ENCODE peak calls at places on chromosomes 1 and 21, in nine cellular contexts. B is uterus, T is mesendoderm, G is iPS DF 6.9, N is heart right ventricle, W is lower lobe of right lung, V is mucosa of descending colon, O is A549, Y is IMR-90. S is an unnamed sample. For H3K4me1, the result is how much of the 10 kb centered on the place peaks cover.

GRCh38 chr1:32773018-32773763 is 44.0 kb downstream of the YARS1 start:
- DNase-seq in G (no peak), Y (peak), W (peak), O (peak), N (peak), B (peak), V (peak), T (peak), S (peak)

GRCh38 chr1:95742591-95743089 is 508.6 kb downstream of the RWDD3 start:
- DNase-seq in T (peak), G (no peak), Y (peak), N (peak), V (no peak), B (no peak), O (no peak), W (no peak), S (no peak)

GRCh38 chr1:19925342-19926070 is 2.1 kb upstream of the PLA2G2E start:
- DNase-seq in B (no peak), G (no peak), V (no peak), W (no peak), N (no peak), T (no peak), O (no peak), Y (no peak), S (no peak)

GRCh38 chr21:46455575-46456385 is 2.9 kb upstream of the DIP2A start:
- DNase-seq in G (no peak), V (no peak), T (peak), Y (peak), O (no peak), B (no peak), W (no peak), N (peak), S (no peak)

GRCh38 chr1:8667869-8668595 is 149.4 kb downstream of the RERE start:
- DNase-seq in T (no peak), N (no peak), B (no peak), O (no peak), G (no peak), W (no peak), Y (peak), V (no peak), S (no peak)

GRCh38 chr1:7190261-7190660 is 405.0 kb downstream of the CAMTA1 start:
- DNase-seq in B (no peak), N (no peak), G (no peak), W (no peak), V (no peak), O (no peak), T (no peak), Y (no peak), S (no peak)

GRCh38 chr1:203072911-203073310 is 12.9 kb downstream of the MYOG start:
- DNase-seq in G (no peak), O (no peak), Y (peak), T (no peak), B (no peak), N (no peak), W (no peak), V (no peak), S (no peak)

GRCh38 chr1:201740609-201741231 is 88.2 kb upstream of the IPO9 start:
- DNase-seq in T (peak), W (no peak), O (no peak), V (peak), B (no peak), Y (no peak), N (no peak), G (no peak), S (no peak)

GRCh38 chr1:41362749-41363631 is 1.8 kb downstream of the FOXO6 start:
- DNase-seq in B (no peak), N (no peak), O (no peak), T (no peak), V (no peak), G (no peak), Y (no peak), W (no peak), S (no peak)

GRCh38 chr1:58249729-58250586 is 296.6 kb downstream of the OMA1 start:
- DNase-seq in T (peak), N (peak), Y (peak), W (no peak), B (peak), V (no peak), O (no peak), G (no peak), S (peak)

GRCh38 chr1:15797614-15798390 is 9.6 kb downstream of the UQCRHL start:
- DNase-seq in N (no peak), W (no peak), B (no peak), T (no peak), G (no peak), Y (peak), O (peak), V (no peak), S (no peak)

GRCh38 chr1:160607051-160608032 is 28.0 kb upstream of the CD84 start:
- DNase-seq in B (no peak), W (no peak), O (peak), G (peak), T (peak), N (peak), V (peak), Y (peak), S (no peak)

GRCh38 chr1:62493656-62494055 is 56.8 kb downstream of the USP1 start:
- DNase-seq in G (no peak), Y (peak), O (no peak), T (no peak), W (no peak), N (no peak), B (no peak), V (no peak), S (no peak)

GRCh38 chr1:44035726-44036408 is 4.6 kb upstream of the SLC6A9 start:
- DNase-seq in W (no peak), V (no peak), O (no peak), T (peak), B (peak), N (peak), Y (no peak), G (no peak), S (no peak)

GRCh38 chr1:172350781-172351180 is 69.7 kb upstream of the C1orf105 start:
- DNase-seq in V (no peak), O (no peak), B (no peak), Y (no peak), W (no peak), N (no peak), G (no peak), T (no peak), S (no peak)

GRCh38 chr1:91804546-91805023 is 81.4 kb downstream of the TGFBR3 start:
- DNase-seq in V (no peak), W (no peak), O (no peak), G (no peak), B (no peak), Y (no peak), N (no peak), T (no peak), S (no peak)

GRCh38 chr1:20728371-20729154 is 3.9 kb downstream of the SH2D5 start:
- DNase-seq in G (no peak), T (peak), W (no peak), O (no peak), Y (no peak), B (no peak), N (no peak), V (no peak), S (peak)

GRCh38 chr1:74328851-74329250 is 93.7 kb downstream of the TNNI3K start:
- DNase-seq in N (no peak), O (no peak), G (no peak), Y (no peak), V (no peak), T (no peak), W (no peak), B (no peak), S (no peak)

GRCh38 chr1:236289492-236290131 is 7.9 kb upstream of the ERO1B start:
- DNase-seq in W (no peak), B (no peak), O (no peak), G (no peak), V (no peak), Y (no peak), N (no peak), T (no peak), S (no peak)

GRCh38 chr1:66436378-66437135 is 97.4 kb upstream of the SGIP1 start:
- DNase-seq in W (no peak), O (peak), Y (peak), N (no peak), B (no peak), G (no peak), V (peak), T (peak), S (no peak)

GRCh38 chr1:150372580-150372979 is 8.6 kb downstream of the RPRD2 start:
- DNase-seq in Y (no peak), T (no peak), O (no peak), V (no peak), G (no peak), W (no peak), B (no peak), N (no peak), S (no peak)

DNA sequence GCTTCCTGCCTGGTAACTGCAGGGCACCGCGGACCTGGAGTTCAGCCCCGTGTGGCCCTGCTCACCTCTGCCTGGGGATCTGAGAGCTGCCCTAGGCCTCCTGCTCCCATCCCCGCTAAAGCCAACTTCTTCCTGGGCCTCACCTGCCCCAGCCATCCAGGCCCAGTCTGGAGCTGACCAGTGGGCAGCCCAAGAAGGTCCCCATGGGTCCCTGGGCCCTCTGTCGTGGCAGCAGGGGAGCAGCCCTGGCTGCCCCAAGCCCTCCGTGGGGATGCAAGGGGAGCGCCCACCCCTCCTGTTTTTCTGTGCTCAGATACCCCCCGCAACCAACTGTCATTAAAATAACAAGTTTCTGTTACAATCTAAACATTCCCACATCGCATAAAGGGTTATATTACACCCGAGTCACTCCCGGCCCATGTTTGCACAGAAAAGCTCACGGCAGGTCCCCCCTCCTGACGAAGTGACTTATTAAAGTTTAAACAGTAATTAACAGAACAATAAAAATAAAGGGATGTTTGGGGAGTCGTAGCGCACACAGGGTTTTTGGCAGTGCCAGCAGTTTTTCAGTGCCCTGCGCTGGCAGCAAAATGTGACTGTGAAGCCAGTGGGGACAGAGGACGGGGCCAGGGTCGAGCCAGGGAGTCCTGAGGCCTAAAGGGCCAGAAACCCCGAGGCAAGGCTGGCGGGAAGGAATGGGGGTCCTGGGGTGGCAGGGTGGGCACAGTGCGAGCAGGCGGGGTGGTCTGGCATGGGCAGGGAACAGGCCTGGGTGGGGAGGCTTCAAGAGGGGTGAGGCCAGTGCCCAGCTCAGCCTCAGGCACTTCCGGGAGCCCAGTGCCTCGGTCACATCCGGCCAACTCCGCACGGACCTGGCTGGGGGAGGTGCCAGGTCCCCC is 121.5 kb downstream of the CASZ1 start:
- DNase-seq in V (peak), B (no peak), Y (no peak), T (no peak), O (no peak), N (no peak), G (no peak), W (no peak), S (no peak)
- H3K4me1 ChIP-seq in V (under half), B (under half), Y (under half), T (under half), O (under half), N (half or more), G (under half), W (half or more), S (under half)

DNA sequence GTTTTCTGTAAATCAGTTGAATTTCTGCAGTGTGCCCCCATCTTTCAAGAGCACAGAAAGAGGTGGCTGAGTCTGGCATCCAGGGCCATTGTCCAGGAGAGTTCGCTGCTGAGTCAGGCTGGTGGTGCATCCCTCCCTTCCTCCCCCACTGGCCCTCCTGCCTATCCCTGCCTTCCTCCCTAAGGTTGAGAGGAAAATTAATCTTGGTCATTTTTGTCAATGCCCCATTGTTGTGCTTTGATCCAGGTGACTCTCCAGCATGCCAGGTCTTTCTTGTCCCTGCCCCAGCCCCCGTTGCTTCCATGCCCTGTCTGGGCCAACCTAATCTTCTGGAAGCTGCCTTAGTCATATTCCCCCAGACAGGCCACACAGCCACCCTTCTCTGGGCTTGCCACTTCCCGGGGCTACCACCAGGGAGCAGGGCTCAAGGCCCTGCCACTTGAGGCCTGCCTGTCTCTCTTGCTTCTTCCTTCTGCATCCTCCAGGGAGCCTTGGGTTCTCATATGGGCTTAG is 26.6 kb downstream of the PROK1 start:
- DNase-seq in V (no peak), W (no peak), G (no peak), T (peak), N (no peak), O (peak), Y (no peak), B (no peak), S (no peak)
- H3K4me1 ChIP-seq in V (under half), W (under half), G (under half), T (under half), N (under half), O (under half), Y (under half), B (under half), S (under half)

GRCh38 chr21:15732290-15732995 is 2.7 kb downstream of the USP25 start:
- DNase-seq in O (no peak), B (no peak), N (no peak), T (no peak), W (no peak), G (no peak), V (peak), Y (peak), S (no peak)

GRCh38 chr21:15732996-15733329 is 3.2 kb downstream of the USP25 start:
- DNase-seq in G (no peak), T (no peak), O (no peak), W (no peak), V (no peak), B (no peak), Y (no peak), N (no peak), S (no peak)

GRCh38 chr21:15731243-15731613 is 1.4 kb downstream of the USP25 start:
- DNase-seq in G (no peak), O (peak), B (no peak), V (no peak), Y (no peak), N (no peak), W (no peak), T (no peak), S (no peak)

GRCh38 chr21:15730484-15731242 is 881 bp downstream of the USP25 start:
- DNase-seq in W (no peak), Y (no peak), G (no peak), O (no peak), B (no peak), V (peak), N (peak), T (peak), S (no peak)

GRCh38 chr21:15735409-15735808 is 5.6 kb downstream of the USP25 start:
- DNase-seq in N (no peak), W (no peak), Y (no peak), T (peak), O (no peak), B (no peak), V (no peak), G (no peak), S (no peak)
- H3K4me1 ChIP-seq in N (half or more), W (half or more), Y (under half), T (under half), O (half or more), B (under half), V (under half), G (under half), S (under half)

GRCh38 chr1:1846386-1846918 is 44.4 kb downstream of the GNB1 start:
- DNase-seq in O (no peak), G (no peak), V (no peak), B (no peak), N (no peak), W (no peak), T (no peak), Y (no peak), S (no peak)

GRCh38 chr1:1836119-1836518 is 54.8 kb downstream of the GNB1 start:
- DNase-seq in N (no peak), O (no peak), G (no peak), B (no peak), T (no peak), Y (no peak), W (no peak), V (no peak), S (no peak)

GRCh38 chr1:1839311-1839965 is 51.4 kb downstream of the GNB1 start:
- DNase-seq in B (no peak), N (no peak), O (no peak), W (no peak), G (no peak), T (peak), V (no peak), Y (no peak), S (peak)

GRCh38 chr1:1842360-1843146 is 48.3 kb downstream of the GNB1 start:
- DNase-seq in T (no peak), W (no peak), B (no peak), V (peak), N (no peak), G (no peak), O (no peak), Y (no peak), S (no peak)

DNA sequence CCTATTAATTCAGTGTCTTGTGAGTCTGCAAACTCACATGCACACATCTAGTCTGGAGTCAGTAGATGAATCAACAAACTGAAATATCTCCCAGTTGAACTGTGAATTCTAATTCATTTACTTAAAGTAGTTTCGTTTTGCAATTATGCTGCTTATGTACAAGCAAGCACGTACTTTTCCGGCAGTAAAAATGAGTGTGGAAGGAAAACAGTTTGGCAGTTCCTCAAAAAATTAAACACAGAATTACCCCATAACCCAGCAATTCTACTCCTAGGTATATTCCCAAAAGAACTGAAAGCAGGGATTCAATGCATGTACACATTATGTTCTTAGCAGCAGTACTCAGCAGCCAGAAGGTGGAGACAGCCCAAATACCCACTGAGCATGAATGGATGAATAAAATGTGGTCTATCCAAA is 49.3 kb downstream of the GNB1 start:
- DNase-seq in N (no peak), W (no peak), T (no peak), B (no peak), O (no peak), Y (no peak), V (no peak), G (no peak), S (no peak)
- H3K4me1 ChIP-seq in N (half or more), W (half or more), T (under half), B (under half), O (under half), Y (under half), V (under half), G (under half), S (under half)

GRCh38 chr1:155941845-155942507 is 538 bp downstream of the RXFP4 start:
- DNase-seq in T (no peak), V (peak), Y (no peak), O (no peak), B (no peak), W (no peak), G (no peak), N (no peak), S (no peak)
- H3K4me1 ChIP-seq in T (under half), V (under half), Y (under half), O (half or more), B (under half), W (half or more), G (under half), N (half or more), S (under half)

GRCh38 chr1:180929389-180929788 is 16.7 kb downstream of the KIAA1614 start:
- DNase-seq in V (no peak), O (no peak), T (no peak), W (no peak), N (no peak), Y (no peak), B (no peak), G (no peak), S (no peak)
- H3K4me1 ChIP-seq in V (under half), O (under half), T (under half), W (under half), N (under half), Y (under half), B (under half), G (under half), S (under half)